ENCODE peak calls at places on chromosomes 6 and 20, in four cellular contexts. A is OCI-LY7, B is AG04450, C is right atrium auricular region. Z is an unnamed sample.
A peak's percentile ranks its signal among the peaks of the same experiment; 100 is the strongest.

GRCh38 chr6:160082627-160083026 is 39.0 kb upstream of the SLC22A1 start:
- DNase-seq in A (no peak), B (no peak), C (no peak), Z (no peak)

GRCh38 chr6:5028921-5029320 is 25.1 kb upstream of the RPP40 start:
- DNase-seq in A (no peak), B (no peak), C (no peak), Z (no peak)

GRCh38 chr6:154399097-154399496 is 42.5 kb upstream of the IPCEF1 start:
- DNase-seq in A (no peak), B (no peak), C (no peak), Z (no peak)

GRCh38 chr6:134372603-134373281 is 54.8 kb upstream of the SGK1 start:
- DNase-seq in A (no peak), B (no peak), C (peak; percentile 75), Z (peak; percentile 65)

GRCh38 chr6:5782783-5783567 is 223.8 kb downstream of the NRN1 start:
- DNase-seq in A (no peak), B (peak; percentile 6), C (no peak), Z (peak; percentile 57)

GRCh38 chr20:1524004-1524403 is 32.8 kb upstream of the SIRPB2 start:
- DNase-seq in A (peak; percentile 13), B (no peak), C (no peak), Z (no peak)

GRCh38 chr6:113994934-113995342 is 24.0 kb upstream of the HDAC2 start:
- DNase-seq in A (peak; percentile 40), B (peak; percentile 80), C (no peak), Z (no peak)

GRCh38 chr6:13561624-13562267 is 12.7 kb upstream of the SIRT5 start:
- DNase-seq in A (no peak), B (no peak), C (no peak), Z (no peak)

GRCh38 chr6:132070356-132070755 is 119.2 kb upstream of the CCN2 start:
- DNase-seq in A (peak; percentile 16), B (no peak), C (no peak), Z (no peak)
- H3K4me3 ChIP-seq in A (no peak overlapping the region), B (no peak overlapping the region), C (no peak overlapping the region), Z (no peak overlapping the region)

GRCh38 chr6:130033999-130034814 is 15.8 kb downstream of the L3MBTL3 start:
- DNase-seq in A (no peak), B (peak; percentile 34), C (no peak), Z (peak; percentile 17)
- H3K4me3 ChIP-seq in A (no peak overlapping the region), B (no peak overlapping the region), C (no peak overlapping the region), Z (no peak overlapping the region)

GRCh38 chr6:10659697-10660348 is 34.6 kb downstream of the C6orf52 start:
- DNase-seq in A (no peak), B (no peak), C (no peak), Z (no peak)
- H3K4me3 ChIP-seq in A (no peak overlapping the region), B (peak overlapping the region; percentile 59), C (no peak overlapping the region), Z (no peak overlapping the region)

GRCh38 chr6:32944265-32944664 is 3.4 kb upstream of the HLA-DMB start:
- DNase-seq in A (peak; percentile 95), B (no peak), C (no peak), Z (peak; percentile 49)

GRCh38 chr6:32945106-32945761 is 4.4 kb upstream of the HLA-DMB start:
- DNase-seq in A (peak; percentile 81), B (no peak), C (no peak), Z (no peak)

GRCh38 chr6:32942555-32942954 is 1.7 kb upstream of the HLA-DMB start:
- DNase-seq in A (no peak), B (no peak), C (no peak), Z (no peak)

GRCh38 chr6:32945953-32946352 is 5.1 kb upstream of the HLA-DMB start:
- DNase-seq in A (no peak), B (no peak), C (no peak), Z (no peak)

GRCh38 chr6:32943864-32944263 is 3.0 kb upstream of the HLA-DMB start:
- DNase-seq in A (no peak), B (no peak), C (no peak), Z (no peak)
- H3K4me3 ChIP-seq in A (peak overlapping the region; percentile 91), B (no peak overlapping the region), C (no peak overlapping the region), Z (peak overlapping the region; percentile 4)

GRCh38 chr6:3260772-3261517 is 2.2 kb downstream of the PSMG4 start:
- DNase-seq in A (no peak), B (no peak), C (no peak), Z (no peak)
- H3K4me3 ChIP-seq in A (peak overlapping the region; percentile 95), B (no peak overlapping the region), C (no peak overlapping the region), Z (no peak overlapping the region)

GRCh38 chr6:16419636-16420331 is 181.4 kb downstream of the GMPR start:
- DNase-seq in A (peak; percentile 13), B (no peak), C (no peak), Z (no peak)
- H3K4me3 ChIP-seq in A (peak overlapping the region; percentile 25), B (no peak overlapping the region), C (no peak overlapping the region), Z (no peak overlapping the region)

DNA sequence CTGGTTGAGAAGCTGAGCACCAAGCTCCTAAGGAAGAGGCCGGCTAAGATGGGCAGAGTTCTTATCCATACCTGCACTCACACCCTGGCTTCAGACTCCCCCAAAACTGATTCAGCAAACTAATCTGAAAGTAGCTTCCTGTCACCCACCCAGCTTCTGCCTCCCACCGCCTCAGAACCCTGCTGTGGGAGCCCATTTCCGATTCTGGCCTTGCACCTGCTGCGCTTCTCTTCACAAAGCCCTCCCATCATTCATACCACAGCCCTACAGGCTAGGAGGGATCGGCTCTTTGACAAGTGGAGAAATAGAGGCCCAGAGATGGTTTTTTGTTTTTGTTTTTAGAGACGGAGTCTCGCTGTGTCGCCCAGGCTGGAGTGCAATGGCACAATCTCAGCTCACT is 28.7 kb downstream of the HM13 start:
- DNase-seq in A (no peak), B (no peak), C (no peak), Z (no peak)
- H3K4me3 ChIP-seq in A (no peak overlapping the region), B (no peak overlapping the region), C (no peak overlapping the region), Z (no peak overlapping the region)

DNA sequence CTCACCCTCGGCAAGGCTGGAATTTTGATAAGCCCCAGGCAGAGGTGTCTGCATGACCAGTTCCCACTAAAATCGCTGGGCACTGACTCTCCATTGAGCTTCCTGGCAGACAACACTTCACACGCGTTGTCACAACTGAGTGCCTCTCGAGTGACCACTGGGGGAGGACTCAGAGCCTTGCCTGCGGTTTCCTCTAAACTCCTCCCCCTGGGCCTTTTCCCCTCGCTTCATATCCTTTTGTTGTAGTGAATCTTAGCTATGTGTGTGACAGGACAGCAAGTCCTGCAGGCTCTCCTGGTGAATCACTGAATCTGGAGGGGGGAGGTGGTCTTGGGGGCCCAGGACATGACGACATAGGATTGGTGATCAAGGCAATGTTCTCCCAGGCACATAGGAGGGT is 670.8 kb downstream of the PRKN start:
- DNase-seq in A (no peak), B (no peak), C (peak; percentile 68), Z (peak; percentile 73)
- H3K4me3 ChIP-seq in A (no peak overlapping the region), B (no peak overlapping the region), C (no peak overlapping the region), Z (no peak overlapping the region)

DNA sequence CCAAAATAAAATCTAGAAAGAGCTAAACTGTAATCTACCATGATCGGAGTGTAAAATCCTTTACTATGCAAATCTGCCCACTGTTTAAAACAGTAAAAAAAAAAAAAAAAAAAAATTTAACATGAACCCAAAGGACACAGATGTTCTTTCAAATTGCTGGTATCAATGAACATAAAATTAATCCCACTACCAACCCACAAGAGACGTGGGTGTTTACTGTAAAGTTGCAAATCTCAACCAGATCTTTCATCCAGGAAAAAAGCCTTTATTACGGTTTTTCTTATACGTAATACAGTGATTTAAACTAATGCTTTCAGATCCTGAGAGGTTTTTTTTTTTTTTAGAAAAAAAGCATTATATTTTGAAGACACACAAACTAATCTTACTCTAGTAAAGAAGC is 2.5 kb downstream of the CDK19 start:
- DNase-seq in A (no peak), B (no peak), C (no peak), Z (no peak)
- H3K4me3 ChIP-seq in A (peak overlapping the region; percentile 78), B (no peak overlapping the region), C (no peak overlapping the region), Z (no peak overlapping the region)

GRCh38 chr6:63882208-63882607 is 246.6 kb downstream of the PHF3 start:
- DNase-seq in A (peak; percentile 3), B (no peak), C (no peak), Z (no peak)
- H3K4me3 ChIP-seq in A (no peak overlapping the region), B (no peak overlapping the region), C (no peak overlapping the region), Z (no peak overlapping the region)